ENCODE peak calls at places on chromosomes 4 and X, in five cellular contexts. One of them, this sample, is unnamed.

GRCh38 chr4:182575225-182575624 is 332.0 kb downstream of the TENM3 start:
- DNase-seq in left ventricle myocardium inferior: no peak
- DNase-seq in lower lobe of right lung: no peak
- DNase-seq in uterus: no peak
- DNase-seq in right lobe of liver: no peak
- DNase-seq in this sample: no peak

GRCh38 chr4:56976878-56977320 is 507 bp downstream of the NOA1 start:
- DNase-seq in uterus: no peak
- DNase-seq in lower lobe of right lung: peak
- DNase-seq in left ventricle myocardium inferior: peak
- DNase-seq in right lobe of liver: peak
- DNase-seq in this sample: no peak

GRCh38 chrX:150502091-150502490 is 66.3 kb upstream of the MTM1 start:
- DNase-seq in uterus: no peak
- DNase-seq in right lobe of liver: no peak
- DNase-seq in left ventricle myocardium inferior: no peak
- DNase-seq in lower lobe of right lung: no peak
- DNase-seq in this sample: no peak

GRCh38 chr4:118797558-118798142 is 38.3 kb downstream of the SEC24D start:
- DNase-seq in left ventricle myocardium inferior: no peak
- DNase-seq in lower lobe of right lung: no peak
- DNase-seq in right lobe of liver: no peak
- DNase-seq in uterus: no peak
- DNase-seq in this sample: peak

GRCh38 chr4:158856852-158857251 is 88.0 kb downstream of the FNIP2 start:
- DNase-seq in uterus: no peak
- DNase-seq in lower lobe of right lung: no peak
- DNase-seq in left ventricle myocardium inferior: no peak
- DNase-seq in right lobe of liver: no peak
- DNase-seq in this sample: peak

GRCh38 chrX:43975747-43976146 is 2.6 kb upstream of the NDP start:
- DNase-seq in lower lobe of right lung: no peak
- DNase-seq in left ventricle myocardium inferior: no peak
- DNase-seq in uterus: no peak
- DNase-seq in right lobe of liver: no peak
- DNase-seq in this sample: no peak

GRCh38 chr4:87304659-87305277 is 17.9 kb downstream of the HSD17B13 start:
- DNase-seq in right lobe of liver: no peak
- DNase-seq in left ventricle myocardium inferior: no peak
- DNase-seq in uterus: no peak
- DNase-seq in lower lobe of right lung: no peak
- DNase-seq in this sample: peak

GRCh38 chr4:86054676-86055075 is 305.2 kb downstream of the MAPK10 start:
- DNase-seq in uterus: no peak
- DNase-seq in lower lobe of right lung: no peak
- DNase-seq in left ventricle myocardium inferior: no peak
- DNase-seq in right lobe of liver: no peak
- DNase-seq in this sample: no peak

GRCh38 chrX:73262991-73263390 is 48.3 kb upstream of the NAP1L2 start:
- DNase-seq in lower lobe of right lung: no peak
- DNase-seq in uterus: no peak
- DNase-seq in left ventricle myocardium inferior: no peak
- DNase-seq in right lobe of liver: no peak
- DNase-seq in this sample: no peak

GRCh38 chrX:1212532-1212931 is at the start of gene CRLF2:
- DNase-seq in right lobe of liver: no peak
- DNase-seq in uterus: no peak
- DNase-seq in lower lobe of right lung: no peak
- DNase-seq in left ventricle myocardium inferior: no peak
- DNase-seq in this sample: no peak

GRCh38 chr4:174388744-174389143 is 105.0 kb downstream of the CEP44 start:
- DNase-seq in right lobe of liver: no peak
- DNase-seq in uterus: no peak
- DNase-seq in left ventricle myocardium inferior: no peak
- DNase-seq in lower lobe of right lung: no peak
- DNase-seq in this sample: no peak

GRCh38 chr4:156476359-156476758 is 495.2 kb downstream of the PDGFC start:
- DNase-seq in left ventricle myocardium inferior: no peak
- DNase-seq in lower lobe of right lung: no peak
- DNase-seq in uterus: no peak
- DNase-seq in right lobe of liver: no peak
- DNase-seq in this sample: peak

GRCh38 chrX:67346667-67347066 is 197.2 kb upstream of the AR start:
- DNase-seq in left ventricle myocardium inferior: no peak
- DNase-seq in lower lobe of right lung: no peak
- DNase-seq in uterus: no peak
- DNase-seq in right lobe of liver: peak
- DNase-seq in this sample: no peak

GRCh38 chrX:144586756-144587155 is 660.5 kb upstream of the SPANXN1 start:
- DNase-seq in right lobe of liver: no peak
- DNase-seq in uterus: no peak
- DNase-seq in left ventricle myocardium inferior: no peak
- DNase-seq in lower lobe of right lung: no peak
- DNase-seq in this sample: no peak

GRCh38 chr4:140995058-140995457 is 138.2 kb downstream of the RNF150 start:
- DNase-seq in lower lobe of right lung: no peak
- DNase-seq in left ventricle myocardium inferior: peak
- DNase-seq in right lobe of liver: no peak
- DNase-seq in uterus: no peak
- DNase-seq in this sample: no peak

GRCh38 chr4:153468587-153468986 is 2.4 kb downstream of the TMEM131L start:
- DNase-seq in uterus: no peak
- DNase-seq in right lobe of liver: no peak
- DNase-seq in lower lobe of right lung: no peak
- DNase-seq in left ventricle myocardium inferior: no peak
- DNase-seq in this sample: no peak
- H3K27ac ChIP-seq in uterus: no peak
- H3K27ac ChIP-seq in right lobe of liver: no peak
- H3K27ac ChIP-seq in lower lobe of right lung: no peak
- H3K27ac ChIP-seq in left ventricle myocardium inferior: peak
- H3K27ac ChIP-seq in this sample: no peak

GRCh38 chr4:186624951-186625350 is 69.6 kb upstream of the MTNR1A start:
- DNase-seq in uterus: no peak
- DNase-seq in lower lobe of right lung: no peak
- DNase-seq in left ventricle myocardium inferior: no peak
- DNase-seq in right lobe of liver: no peak
- DNase-seq in this sample: peak

GRCh38 chr4:186627226-186627865 is 72.0 kb upstream of the MTNR1A start:
- DNase-seq in right lobe of liver: no peak
- DNase-seq in lower lobe of right lung: no peak
- DNase-seq in left ventricle myocardium inferior: no peak
- DNase-seq in uterus: no peak
- DNase-seq in this sample: no peak

GRCh38 chr4:186621959-186622553 is 66.7 kb upstream of the MTNR1A start:
- DNase-seq in lower lobe of right lung: no peak
- DNase-seq in uterus: no peak
- DNase-seq in right lobe of liver: no peak
- DNase-seq in left ventricle myocardium inferior: no peak
- DNase-seq in this sample: peak

GRCh38 chr4:186623546-186623945 is 68.2 kb upstream of the MTNR1A start:
- DNase-seq in lower lobe of right lung: no peak
- DNase-seq in left ventricle myocardium inferior: no peak
- DNase-seq in right lobe of liver: no peak
- DNase-seq in uterus: no peak
- DNase-seq in this sample: no peak

GRCh38 chr4:186622788-186623464 is 67.6 kb upstream of the MTNR1A start:
- DNase-seq in lower lobe of right lung: no peak
- DNase-seq in uterus: no peak
- DNase-seq in left ventricle myocardium inferior: no peak
- DNase-seq in right lobe of liver: no peak
- DNase-seq in this sample: no peak
- H3K4me3 ChIP-seq in lower lobe of right lung: no peak
- H3K4me3 ChIP-seq in uterus: no peak
- H3K4me3 ChIP-seq in left ventricle myocardium inferior: no peak
- H3K4me3 ChIP-seq in right lobe of liver: no peak
- H3K4me3 ChIP-seq in this sample: no peak

GRCh38 chr4:1199556-1200331 is 27.4 kb upstream of the SPON2 start:
- DNase-seq in uterus: peak
- DNase-seq in left ventricle myocardium inferior: no peak
- DNase-seq in right lobe of liver: no peak
- DNase-seq in lower lobe of right lung: no peak
- DNase-seq in this sample: no peak
- H3K27ac ChIP-seq in uterus: peak
- H3K27ac ChIP-seq in left ventricle myocardium inferior: peak
- H3K27ac ChIP-seq in right lobe of liver: no peak
- H3K27ac ChIP-seq in lower lobe of right lung: peak
- H3K27ac ChIP-seq in this sample: peak

GRCh38 chr4:75126058-75126457 is 193.1 kb downstream of the PARM1 start:
- DNase-seq in lower lobe of right lung: no peak
- DNase-seq in uterus: no peak
- DNase-seq in left ventricle myocardium inferior: no peak
- DNase-seq in right lobe of liver: no peak
- DNase-seq in this sample: no peak
- H3K4me3 ChIP-seq in lower lobe of right lung: no peak
- H3K4me3 ChIP-seq in uterus: no peak
- H3K4me3 ChIP-seq in left ventricle myocardium inferior: no peak
- H3K4me3 ChIP-seq in right lobe of liver: no peak
- H3K4me3 ChIP-seq in this sample: no peak

GRCh38 chr4:70914631-70915030 is 12.5 kb downstream of the MOB1B start:
- DNase-seq in lower lobe of right lung: peak
- DNase-seq in right lobe of liver: no peak
- DNase-seq in left ventricle myocardium inferior: no peak
- DNase-seq in uterus: no peak
- DNase-seq in this sample: no peak
- H3K27ac ChIP-seq in lower lobe of right lung: peak
- H3K27ac ChIP-seq in right lobe of liver: no peak
- H3K27ac ChIP-seq in left ventricle myocardium inferior: no peak
- H3K27ac ChIP-seq in uterus: no peak
- H3K27ac ChIP-seq in this sample: peak

DNA sequence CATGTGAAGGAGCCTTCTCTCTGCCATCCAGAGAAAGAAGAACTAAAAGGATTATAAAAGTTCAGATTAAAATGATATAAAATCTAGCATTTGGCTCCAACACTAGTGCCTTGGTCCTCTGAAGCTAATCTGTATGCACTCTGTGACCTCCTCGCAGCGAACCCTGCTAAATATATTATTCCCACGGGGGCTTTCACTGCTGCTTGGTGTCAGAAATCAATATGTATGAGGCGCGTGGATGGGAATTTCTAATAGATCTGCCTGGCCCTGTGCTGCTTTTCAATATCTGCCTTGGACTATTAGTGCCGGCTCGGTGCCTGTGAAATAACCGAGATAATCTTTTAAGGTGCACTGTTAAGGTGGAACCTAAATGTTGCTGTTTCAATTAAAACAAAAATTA is 69.7 kb downstream of the CXXC4 start:
- DNase-seq in left ventricle myocardium inferior: no peak
- DNase-seq in lower lobe of right lung: no peak
- DNase-seq in uterus: no peak
- DNase-seq in right lobe of liver: no peak
- DNase-seq in this sample: no peak
- H3K4me3 ChIP-seq in left ventricle myocardium inferior: peak
- H3K4me3 ChIP-seq in lower lobe of right lung: peak
- H3K4me3 ChIP-seq in uterus: no peak
- H3K4me3 ChIP-seq in right lobe of liver: peak
- H3K4me3 ChIP-seq in this sample: no peak

DNA sequence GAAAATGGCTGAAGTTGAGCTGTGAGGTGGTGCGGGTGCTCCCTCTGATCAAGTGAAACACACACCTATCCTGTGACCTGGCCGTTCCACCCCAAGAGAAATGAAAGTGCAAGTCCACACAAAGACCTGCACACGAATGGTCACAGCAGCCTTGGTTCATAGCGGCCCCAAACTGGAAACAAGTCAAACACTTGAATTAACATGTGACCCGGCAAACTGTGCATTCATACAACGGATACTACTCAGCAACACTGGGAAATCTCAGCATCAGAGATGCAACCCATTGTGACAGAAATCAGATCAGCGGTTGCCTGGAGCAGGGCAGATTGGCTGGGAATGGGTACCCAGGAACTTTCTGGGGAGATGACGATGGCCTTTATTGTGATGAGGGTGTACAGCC is 7.6 kb downstream of the G6PD start:
- DNase-seq in lower lobe of right lung: no peak
- DNase-seq in right lobe of liver: no peak
- DNase-seq in uterus: no peak
- DNase-seq in left ventricle myocardium inferior: no peak
- DNase-seq in this sample: no peak
- H3K27ac ChIP-seq in lower lobe of right lung: no peak
- H3K27ac ChIP-seq in right lobe of liver: no peak
- H3K27ac ChIP-seq in uterus: no peak
- H3K27ac ChIP-seq in left ventricle myocardium inferior: no peak
- H3K27ac ChIP-seq in this sample: no peak

DNA sequence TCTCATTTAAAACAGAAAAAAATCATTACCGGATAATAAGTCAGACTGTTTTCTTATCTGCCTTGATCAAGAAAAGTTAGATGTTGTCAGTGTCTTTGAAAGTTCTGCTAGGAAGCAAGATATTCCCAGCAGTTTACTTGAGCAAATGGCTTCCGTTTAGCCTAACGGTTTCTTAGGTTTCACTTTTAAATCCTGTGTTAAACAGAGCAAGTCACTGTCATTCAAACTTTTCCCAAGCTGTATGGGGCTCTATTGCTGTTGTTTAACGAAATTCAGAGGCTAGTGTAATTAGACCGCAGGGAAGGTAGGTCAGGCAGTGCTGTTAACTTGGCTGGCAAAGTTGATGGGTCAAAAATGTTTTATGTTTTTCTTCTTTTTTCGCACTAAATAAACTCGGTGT is 80.3 kb upstream of the NEIL3 start:
- DNase-seq in lower lobe of right lung: no peak
- DNase-seq in left ventricle myocardium inferior: no peak
- DNase-seq in uterus: no peak
- DNase-seq in right lobe of liver: no peak
- DNase-seq in this sample: no peak
- H3K4me3 ChIP-seq in lower lobe of right lung: peak
- H3K4me3 ChIP-seq in left ventricle myocardium inferior: peak
- H3K4me3 ChIP-seq in uterus: no peak
- H3K4me3 ChIP-seq in right lobe of liver: no peak
- H3K4me3 ChIP-seq in this sample: peak

GRCh38 chrX:101657495-101657894 is 2.2 kb downstream of the ARMCX2 start:
- DNase-seq in right lobe of liver: no peak
- DNase-seq in uterus: no peak
- DNase-seq in left ventricle myocardium inferior: no peak
- DNase-seq in lower lobe of right lung: no peak
- DNase-seq in this sample: no peak

GRCh38 chrX:101655540-101655939 is 4.1 kb downstream of the ARMCX2 start:
- DNase-seq in left ventricle myocardium inferior: no peak
- DNase-seq in right lobe of liver: no peak
- DNase-seq in lower lobe of right lung: no peak
- DNase-seq in uterus: no peak
- DNase-seq in this sample: no peak

GRCh38 chrX:101656817-101657216 is 2.8 kb downstream of the ARMCX2 start:
- DNase-seq in lower lobe of right lung: no peak
- DNase-seq in right lobe of liver: no peak
- DNase-seq in uterus: no peak
- DNase-seq in left ventricle myocardium inferior: no peak
- DNase-seq in this sample: no peak

GRCh38 chrX:101659601-101660063 is at the start of gene ARMCX2:
- DNase-seq in lower lobe of right lung: peak
- DNase-seq in uterus: peak
- DNase-seq in right lobe of liver: no peak
- DNase-seq in left ventricle myocardium inferior: peak
- DNase-seq in this sample: peak

GRCh38 chrX:101658661-101659477 is 781 bp downstream of the ARMCX2 start:
- DNase-seq in uterus: peak
- DNase-seq in left ventricle myocardium inferior: peak
- DNase-seq in lower lobe of right lung: peak
- DNase-seq in right lobe of liver: peak
- DNase-seq in this sample: no peak
- H3K27ac ChIP-seq in uterus: peak
- H3K27ac ChIP-seq in left ventricle myocardium inferior: peak
- H3K27ac ChIP-seq in lower lobe of right lung: peak
- H3K27ac ChIP-seq in right lobe of liver: peak
- H3K27ac ChIP-seq in this sample: no peak

This sample was measured in AG04450.